ENCODE peak calls at places on chromosome 21, in six cellular contexts. N, V, F, Q, R and G are unnamed samples.
A peak's percentile ranks its signal among the peaks of the same experiment; 100 is the strongest.

GRCh38 chr21:14757533-14758327 is 211.6 kb upstream of the SAMSN1 start:
- DNase-seq in Q (no peak), N (no peak), R (no peak), V (no peak), F (no peak), G (no peak)

GRCh38 chr21:43372663-43373386 is 54.1 kb downstream of the SIK1 start:
- DNase-seq in R (no peak), N (no peak), V (peak; percentile 86), Q (no peak), F (no peak), G (no peak)

GRCh38 chr21:46080171-46081021 is 17.5 kb upstream of the COL6A2 start:
- DNase-seq in F (peak; percentile 54), Q (peak; percentile 88), R (peak; percentile 10), V (peak; percentile 60), N (peak; percentile 4), G (no peak)

GRCh38 chr21:45515241-45516061 is 26.8 kb downstream of the SLC19A1 start:
- DNase-seq in F (no peak), R (no peak), Q (peak; percentile 62), V (peak; percentile 60), N (no peak), G (no peak)

GRCh38 chr21:41585199-41585994 is 77.4 kb upstream of the TMPRSS2 start:
- DNase-seq in V (peak; percentile 55), R (no peak), F (no peak), N (no peak), Q (no peak), G (no peak)

GRCh38 chr21:34877485-34878128 is 171.5 kb downstream of the RUNX1 start:
- DNase-seq in R (peak; percentile 89), N (no peak), Q (no peak), F (no peak), V (peak; percentile 88), G (no peak)

GRCh38 chr21:36321325-36322082 is 1.5 kb downstream of the MORC3 start:
- DNase-seq in Q (no peak), F (peak; percentile 18), V (no peak), R (no peak), N (no peak), G (peak; percentile 29)

GRCh38 chr21:43827015-43827611 is 37.7 kb downstream of the RRP1 start:
- DNase-seq in R (no peak), Q (no peak), V (no peak), F (peak; percentile 58), N (no peak), G (peak; percentile 73)

GRCh38 chr21:15301736-15302135 is 236.9 kb upstream of the NRIP1 start:
- DNase-seq in F (no peak), N (no peak), R (no peak), V (no peak), Q (no peak), G (no peak)

GRCh38 chr21:32624726-32625125 is 12.5 kb upstream of the CFAP298 start:
- DNase-seq in Q (no peak), F (peak; percentile 29), R (no peak), V (no peak), N (no peak), G (no peak)

GRCh38 chr21:15383588-15383987 is 318.8 kb upstream of the NRIP1 start:
- DNase-seq in V (no peak), F (no peak), R (no peak), N (no peak), Q (no peak), G (no peak)

GRCh38 chr21:35611752-35612151 is 448.6 kb downstream of the SETD4 start:
- DNase-seq in R (no peak), N (no peak), V (no peak), F (no peak), Q (no peak), G (no peak)

GRCh38 chr21:43343095-43343991 is 83.6 kb downstream of the SIK1 start:
- DNase-seq in N (no peak), V (peak; percentile 94), R (peak; percentile 83), F (no peak), Q (no peak), G (no peak)

GRCh38 chr21:45876381-45877159 is 105.0 kb upstream of the COL6A1 start:
- DNase-seq in Q (no peak), N (no peak), F (no peak), V (peak; percentile 51), R (no peak), G (no peak)

GRCh38 chr21:44911384-44912157 is 9.1 kb downstream of the ITGB2 start:
- DNase-seq in F (no peak), Q (peak; percentile 94), V (peak; percentile 88), N (peak; percentile 73), R (peak; percentile 91), G (peak; percentile 49)

GRCh38 chr21:46503922-46504539 is 45.3 kb downstream of the DIP2A start:
- DNase-seq in R (no peak), N (no peak), Q (no peak), V (no peak), F (no peak), G (no peak)

GRCh38 chr21:35475006-35475405 is 425.9 kb upstream of the RUNX1 start:
- DNase-seq in N (no peak), Q (no peak), R (no peak), F (peak; percentile 66), V (no peak), G (no peak)

GRCh38 chr21:14758849-14759248 is 212.7 kb upstream of the SAMSN1 start:
- DNase-seq in Q (no peak), F (no peak), N (no peak), V (no peak), R (no peak), G (no peak)

GRCh38 chr21:45975017-45975595 is 6.5 kb upstream of the COL6A1 start:
- DNase-seq in V (no peak), F (peak; percentile 57), Q (peak; percentile 85), R (no peak), N (no peak), G (no peak)

GRCh38 chr21:42317826-42318746 is 2.9 kb upstream of the TFF3 start:
- DNase-seq in R (no peak), N (no peak), Q (no peak), V (no peak), F (no peak), G (no peak)

GRCh38 chr21:41763398-41763931 is 3.4 kb downstream of the RIPK4 start:
- DNase-seq in N (no peak), F (no peak), R (no peak), V (no peak), Q (no peak), G (peak; percentile 89)

GRCh38 chr21:36698160-36699025 is 522 bp upstream of the SIM2 start:
- DNase-seq in R (no peak), Q (no peak), N (no peak), F (no peak), V (peak; percentile 64), G (no peak)

GRCh38 chr21:14492890-14493289 is 53.2 kb downstream of the SAMSN1 start:
- DNase-seq in V (no peak), R (no peak), N (no peak), F (no peak), Q (no peak), G (no peak)

GRCh38 chr21:45283019-45283610 is 4.6 kb downstream of the POFUT2 start:
- DNase-seq in F (no peak), Q (peak; percentile 52), V (peak; percentile 38), R (peak; percentile 9), N (no peak), G (no peak)

GRCh38 chr21:42403611-42404231 is at the start of gene UBASH3A:
- DNase-seq in Q (no peak), V (peak; percentile 61), F (no peak), N (peak; percentile 59), R (no peak), G (no peak)

GRCh38 chr21:43703068-43703880 is 15.7 kb upstream of the PDXK start:
- DNase-seq in V (no peak), N (peak; percentile 49), R (peak; percentile 60), F (peak; percentile 88), Q (no peak), G (no peak)

GRCh38 chr21:44522753-44523204 is 17.2 kb downstream of the KRTAP10-1 start:
- DNase-seq in N (no peak), Q (peak; percentile 47), V (no peak), R (no peak), F (no peak), G (no peak)

GRCh38 chr21:41753001-41753725 is 13.7 kb downstream of the RIPK4 start:
- DNase-seq in F (no peak), N (no peak), V (no peak), Q (no peak), R (no peak), G (peak; percentile 52)

GRCh38 chr21:31482460-31482859 is 138.4 kb upstream of the TIAM1 start:
- DNase-seq in V (no peak), Q (no peak), F (no peak), R (no peak), N (no peak), G (no peak)
- H3K9me3 ChIP-seq in V (no peaks in the 10 kb centered on the region), Q (no peaks in the 10 kb centered on the region), F (no peaks in the 10 kb centered on the region), R (no peaks in the 10 kb centered on the region), N (no peaks in the 10 kb centered on the region), G (peaks cover 6% of the 10 kb centered on the region)

DNA sequence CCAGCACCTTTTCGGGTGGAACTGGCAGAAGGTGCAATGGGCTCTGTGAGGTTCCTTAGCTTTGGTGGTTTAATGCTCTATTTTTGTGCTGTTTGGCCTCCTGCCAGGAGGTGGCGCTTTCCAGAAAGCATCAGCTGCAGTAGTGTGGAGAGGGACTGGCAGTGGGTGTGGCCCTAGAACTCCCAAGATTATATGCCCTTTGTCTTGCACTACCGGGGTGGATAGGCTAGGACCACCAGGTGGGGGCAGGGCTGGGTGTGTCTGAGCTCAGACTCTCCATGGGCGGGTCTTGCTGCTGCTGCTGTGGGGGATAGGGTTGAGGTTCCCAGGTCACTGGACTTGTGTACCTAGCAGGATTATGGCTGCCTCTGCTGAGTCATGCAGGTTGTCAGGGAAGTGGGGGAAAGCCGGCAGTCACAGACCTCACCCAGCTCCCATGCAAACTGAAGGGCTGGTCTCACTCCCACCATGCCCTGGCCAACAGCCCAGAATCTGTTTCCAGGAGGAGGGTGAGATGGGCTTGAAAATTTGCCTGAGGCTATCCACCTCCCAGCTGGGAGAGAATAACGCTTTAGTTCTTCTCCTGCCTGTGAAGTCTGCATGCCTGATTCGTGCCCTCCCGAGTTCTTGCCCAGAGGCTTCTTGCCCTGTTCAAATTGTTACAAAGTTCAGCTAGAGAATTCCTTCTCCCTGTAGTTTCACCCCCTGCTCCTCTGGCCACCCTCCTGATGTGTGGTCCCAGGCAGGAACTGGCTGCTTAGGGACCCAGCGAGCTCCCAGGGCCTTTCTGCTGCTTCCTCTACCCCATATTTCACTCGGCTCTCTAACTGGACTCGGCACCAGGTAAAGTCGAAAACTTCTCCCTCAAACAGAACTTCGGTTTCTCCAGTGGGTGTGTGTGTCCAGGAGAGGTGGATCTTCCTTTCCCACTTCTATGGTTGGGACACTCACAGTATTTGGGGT is 76.5 kb upstream of the BTG3 start:
- DNase-seq in R (peak; percentile 18), Q (no peak), F (peak; percentile 76), N (peak; percentile 53), V (no peak), G (peak; percentile 39)
- H3K27ac ChIP-seq in R (no peak overlapping the region), Q (no peak overlapping the region), F (no peak overlapping the region), N (no peak overlapping the region), V (no peak overlapping the region), G (no peak overlapping the region)

GRCh38 chr21:40337981-40338380 is 470.7 kb downstream of the PCP4 start:
- DNase-seq in Q (no peak), R (no peak), F (no peak), N (no peak), V (no peak), G (no peak)
- H3K9me3 ChIP-seq in Q (no peaks in the 10 kb centered on the region), R (no peaks in the 10 kb centered on the region), F (no peaks in the 10 kb centered on the region), N (no peaks in the 10 kb centered on the region), V (no peaks in the 10 kb centered on the region), G (peaks cover 11% of the 10 kb centered on the region)

GRCh38 chr21:33825419-33825818 is 90.2 kb downstream of the ATP5PO start:
- DNase-seq in Q (no peak), N (no peak), R (no peak), F (no peak), V (no peak), G (no peak)
- H3K27ac ChIP-seq in Q (peak overlapping the region; percentile 68), N (no peak overlapping the region), R (no peak overlapping the region), F (no peak overlapping the region), V (no peak overlapping the region), G (no peak overlapping the region)